ENCODE peak calls at places on chromosome 3, in ten cellular contexts. I is AG09309, O is NCI-H1694, A is neuronal stem cell, T is SW 1271, Y is cerebellum, J is GM13976, U is progenitor cell of endocrine pancreas, B is RPMI7951, S is EL. Q is an unnamed sample.

GRCh38 chr3:55486101-55486856 is 827 bp downstream of the WNT5A start:
- DNase-seq in T (no peak), I (no peak), B (peak; percentile 87), Y (peak; percentile 27), U (no peak), J (peak; percentile 38), S (peak; percentile 86), A (peak; percentile 46), O (no peak), Q (no peak)

GRCh38 chr3:99586680-99587079 is 51.7 kb upstream of the COL8A1 start:
- DNase-seq in T (no peak), Y (no peak), J (no peak), O (no peak), S (peak; percentile 43), I (no peak), U (no peak), A (no peak), B (no peak), Q (no peak)

GRCh38 chr3:123791417-123791816 is 92.7 kb downstream of the MYLK start:
- DNase-seq in I (no peak), Y (no peak), A (no peak), J (no peak), O (no peak), B (peak; percentile 94), U (no peak), T (no peak), S (peak; percentile 76), Q (no peak)

GRCh38 chr3:385151-385550 is 188.6 kb downstream of the CHL1 start:
- DNase-seq in J (no peak), U (no peak), T (no peak), A (no peak), Y (no peak), O (no peak), I (no peak), S (no peak), B (no peak), Q (no peak)

GRCh38 chr3:30161370-30161769 is 445.0 kb upstream of the TGFBR2 start:
- DNase-seq in B (no peak), Y (no peak), T (no peak), U (no peak), A (no peak), J (no peak), O (no peak), I (peak; percentile 24), S (no peak), Q (peak; percentile 88)

GRCh38 chr3:53169045-53169831 is 8.2 kb downstream of the PRKCD start:
- DNase-seq in O (no peak), J (no peak), S (no peak), I (no peak), A (no peak), T (no peak), Y (no peak), U (no peak), B (peak; percentile 96), Q (no peak)

GRCh38 chr3:186413615-186414415 is 51.8 kb upstream of the DGKG start:
- DNase-seq in J (peak; percentile 50), I (no peak), T (no peak), U (peak; percentile 30), Y (peak; percentile 79), A (peak; percentile 20), O (no peak), S (peak; percentile 11), B (peak; percentile 15), Q (peak; percentile 15)

GRCh38 chr3:278300-279064 is 81.9 kb downstream of the CHL1 start:
- DNase-seq in J (peak; percentile 15), A (no peak), T (no peak), Y (peak; percentile 21), I (no peak), S (no peak), B (no peak), O (peak; percentile 61), U (no peak), Q (no peak)

GRCh38 chr3:132972333-132972732 is 65.9 kb upstream of the TMEM108 start:
- DNase-seq in U (no peak), I (no peak), T (no peak), A (no peak), B (peak; percentile 37), S (peak; percentile 5), J (no peak), O (no peak), Y (no peak), Q (no peak)

GRCh38 chr3:195260286-195260905 is 10.6 kb downstream of the XXYLT1 start:
- DNase-seq in B (peak; percentile 13), T (peak; percentile 40), O (no peak), U (no peak), J (peak; percentile 57), Y (no peak), S (peak; percentile 29), A (peak; percentile 35), I (no peak), Q (no peak)

GRCh38 chr3:23576379-23576959 is 229.3 kb upstream of the UBE2E1 start:
- DNase-seq in T (no peak), S (no peak), Y (no peak), U (no peak), I (no peak), A (no peak), O (no peak), J (no peak), B (no peak), Q (no peak)

GRCh38 chr3:47885168-47885567 is 82.2 kb downstream of the DHX30 start:
- DNase-seq in S (no peak), B (no peak), A (no peak), U (no peak), J (no peak), O (no peak), I (no peak), Y (no peak), T (no peak), Q (no peak)

GRCh38 chr3:126105691-126106187 is 21.8 kb upstream of the SLC41A3 start:
- DNase-seq in S (no peak), T (no peak), U (peak; percentile 6), I (no peak), Y (no peak), A (no peak), O (no peak), B (no peak), J (peak; percentile 23), Q (no peak)

GRCh38 chr3:169627073-169627472 is 36.4 kb downstream of the MECOM start:
- DNase-seq in T (no peak), I (no peak), Y (no peak), A (no peak), U (no peak), B (no peak), O (no peak), S (no peak), J (no peak), Q (no peak)

GRCh38 chr3:5262507-5262906 is 75.0 kb downstream of the EDEM1 start:
- DNase-seq in S (no peak), I (no peak), B (no peak), T (no peak), J (no peak), A (no peak), O (no peak), Y (no peak), U (no peak), Q (no peak)

GRCh38 chr3:171335559-171335958 is 124.6 kb downstream of the TNIK start:
- DNase-seq in J (no peak), A (no peak), T (no peak), O (no peak), Y (no peak), B (no peak), I (no peak), U (no peak), S (no peak), Q (no peak)

GRCh38 chr3:32398531-32398930 is 6.9 kb downstream of the CMTM7 start:
- DNase-seq in S (no peak), B (no peak), J (no peak), Y (no peak), O (no peak), I (no peak), T (no peak), A (no peak), U (no peak), Q (no peak)

GRCh38 chr3:193851416-193851815 is 258.4 kb downstream of the OPA1 start:
- DNase-seq in T (no peak), B (no peak), J (no peak), Y (no peak), U (no peak), I (no peak), A (no peak), O (no peak), S (no peak), Q (no peak)

GRCh38 chr3:58573638-58574037 is 3.6 kb downstream of the FAM107A start:
- DNase-seq in A (no peak), T (no peak), S (no peak), Y (no peak), B (peak; percentile 20), O (no peak), J (no peak), U (no peak), I (no peak), Q (no peak)

GRCh38 chr3:69368129-69368741 is 17.7 kb downstream of the FRMD4B start:
- DNase-seq in A (no peak), B (peak; percentile 58), O (no peak), U (no peak), S (peak; percentile 20), J (peak; percentile 68), I (no peak), T (no peak), Y (no peak), Q (no peak)

GRCh38 chr3:143974877-143975238 is 3.2 kb downstream of the DIPK2A start:
- DNase-seq in U (no peak), A (no peak), S (no peak), O (no peak), J (no peak), B (no peak), I (no peak), Y (no peak), T (no peak), Q (no peak)

GRCh38 chr3:180280601-180281000 is 243.9 kb upstream of the PEX5L start:
- DNase-seq in S (peak; percentile 34), T (no peak), B (no peak), O (no peak), U (no peak), Y (no peak), J (no peak), A (no peak), I (no peak), Q (no peak)

GRCh38 chr3:15795563-15796308 is 2.0 kb downstream of the ANKRD28 start:
- DNase-seq in Y (no peak), I (no peak), B (peak; percentile 70), A (no peak), T (peak; percentile 72), S (peak; percentile 55), U (no peak), O (no peak), J (no peak), Q (no peak)

GRCh38 chr3:42762046-42762724 is 10.9 kb downstream of the CCDC13 start:
- DNase-seq in J (no peak), I (no peak), S (no peak), A (no peak), T (no peak), U (no peak), O (no peak), Y (no peak), B (no peak), Q (no peak)

GRCh38 chr3:46693038-46693896 is at the start of gene ALS2CL:
- DNase-seq in J (peak; percentile 79), O (no peak), I (no peak), S (peak; percentile 49), U (peak; percentile 45), Y (peak; percentile 82), T (peak; percentile 9), A (no peak), B (peak; percentile 32), Q (no peak)

GRCh38 chr3:46603461-46604062 is 8.8 kb upstream of the FAM240A start:
- DNase-seq in Y (no peak), J (no peak), I (no peak), A (no peak), T (no peak), B (no peak), O (no peak), U (no peak), S (no peak), Q (no peak)

GRCh38 chr3:126907557-126907956 is 75.4 kb upstream of the PLXNA1 start:
- DNase-seq in Y (peak; percentile 56), U (no peak), J (no peak), O (no peak), I (no peak), B (peak; percentile 80), S (no peak), A (no peak), T (no peak), Q (no peak)

GRCh38 chr3:195236076-195236798 is 34.7 kb downstream of the XXYLT1 start:
- DNase-seq in U (no peak), Y (no peak), O (no peak), T (no peak), A (no peak), B (no peak), S (no peak), I (no peak), J (no peak), Q (no peak)